ENCODE peak calls at places on chromosome 16, in four cellular contexts. S is HEK293T, Z is NAMALWA, L is pulmonary artery endothelial cell. Y is an unnamed sample.

GRCh38 chr16:76959166-76959565 is 231.8 kb upstream of the MON1B start:
- DNase-seq in Z (no peak), L (no peak), S (no peak), Y (no peak)

GRCh38 chr16:67562918-67563707 is 787 bp downstream of the CTCF start:
- DNase-seq in Z (peak), L (no peak), S (peak), Y (peak)

GRCh38 chr16:84600343-84601229 is 17.3 kb downstream of the COTL1 start:
- DNase-seq in L (no peak), Z (peak), S (no peak), Y (no peak)

GRCh38 chr16:26365555-26365954 is 673.8 kb downstream of the HS3ST4 start:
- DNase-seq in Z (no peak), L (no peak), S (no peak), Y (no peak)

GRCh38 chr16:81627024-81627423 is 152.1 kb upstream of the PLCG2 start:
- DNase-seq in L (no peak), Z (no peak), S (no peak), Y (no peak)

GRCh38 chr16:86880316-86881117 is 302.2 kb downstream of the FOXL1 start:
- DNase-seq in S (no peak), L (no peak), Z (no peak), Y (no peak)

GRCh38 chr16:1176280-1176897 is 23.5 kb downstream of the CACNA1H start:
- DNase-seq in S (no peak), L (no peak), Z (no peak), Y (no peak)

GRCh38 chr16:5616841-5617240 is 519.2 kb upstream of the EEF2KMT start:
- DNase-seq in S (no peak), L (no peak), Z (no peak), Y (peak)

GRCh38 chr16:81717662-81718189 is 61.4 kb upstream of the PLCG2 start:
- DNase-seq in S (no peak), Z (no peak), L (no peak), Y (no peak)

GRCh38 chr16:81889896-81890634 is 111.0 kb downstream of the PLCG2 start:
- DNase-seq in L (peak), Z (peak), S (peak), Y (peak)

GRCh38 chr16:10332775-10333174 is 53.1 kb upstream of the ATF7IP2 start:
- DNase-seq in L (no peak), S (no peak), Z (no peak), Y (no peak)

GRCh38 chr16:57916735-57917450 is 54.0 kb downstream of the CNGB1 start:
- DNase-seq in S (no peak), Z (no peak), L (no peak), Y (no peak)

Y was measured in SK-N-SH.